ENCODE peak calls at places on chromosomes 4 and X, in five cellular contexts. F is suprapubic skin; G is thyroid gland; Q is psoas muscle; Z is CD8-positive, alpha-beta T cell. J is an unnamed sample.
A peak's percentile ranks its signal among the peaks of the same experiment; 100 is the strongest.

GRCh38 chr4:24988776-24989175 is 42.0 kb downstream of the LGI2 start:
- DNase-seq in F (no peak), G (no peak), Q (no peak), Z (no peak), J (no peak)

GRCh38 chr4:39563448-39563847 is 36.2 kb upstream of the UGDH start:
- DNase-seq in F (no peak), G (no peak), Q (no peak), Z (no peak), J (no peak)

GRCh38 chr4:73308286-73308685 is 49.7 kb upstream of the ANKRD17 start:
- DNase-seq in F (no peak), G (no peak), Q (no peak), Z (no peak), J (no peak)

GRCh38 chr4:18039113-18039512 is 17.6 kb upstream of the LCORL start:
- DNase-seq in F (no peak), G (no peak), Q (no peak), Z (no peak), J (no peak)

GRCh38 chr4:1235381-1236102 is 13.4 kb downstream of the CTBP1 start:
- DNase-seq in F (peak; percentile 44), G (peak; percentile 0), Q (peak; percentile 41), Z (no peak), J (peak; percentile 14)

GRCh38 chr4:183257808-183258207 is 62.3 kb downstream of the CLDN22 start:
- DNase-seq in F (no peak), G (no peak), Q (no peak), Z (no peak), J (no peak)

GRCh38 chr4:3445111-3445820 is 3.5 kb downstream of the HGFAC start:
- DNase-seq in F (no peak), G (no peak), Q (peak; percentile 42), Z (no peak), J (no peak)

GRCh38 chr4:139889901-139890300 is 224.3 kb downstream of the MGST2 start:
- DNase-seq in F (no peak), G (no peak), Q (no peak), Z (no peak), J (no peak)

GRCh38 chr4:110411599-110412011 is 64.3 kb upstream of the ENPEP start:
- DNase-seq in F (no peak), G (no peak), Q (no peak), Z (no peak), J (no peak)

GRCh38 chr4:169024762-169025161 is 14.7 kb upstream of the CBR4 start:
- DNase-seq in F (no peak), G (no peak), Q (no peak), Z (no peak), J (no peak)

GRCh38 chrX:45258741-45259402 is 58.2 kb upstream of the DIPK2B start:
- DNase-seq in F (no peak), G (no peak), Q (no peak), Z (no peak), J (no peak)

GRCh38 chrX:68665502-68665901 is 18.0 kb downstream of the STARD8 start:
- DNase-seq in F (no peak), G (no peak), Q (peak; percentile 57), Z (no peak), J (no peak)

GRCh38 chrX:113512700-113513395 is 672.2 kb upstream of the AMOT start:
- DNase-seq in F (no peak), G (no peak), Q (no peak), Z (no peak), J (no peak)

GRCh38 chr4:161101881-161102280 is 1061.9 kb downstream of the FSTL5 start:
- DNase-seq in F (no peak), G (no peak), Q (no peak), Z (no peak), J (no peak)

GRCh38 chr4:174284181-174284886 is 623 bp downstream of the CEP44 start:
- DNase-seq in F (no peak), G (no peak), Q (no peak), Z (no peak), J (no peak)

GRCh38 chrX:148938348-148938747 is 437.9 kb downstream of the AFF2 start:
- DNase-seq in F (no peak), G (no peak), Q (no peak), Z (no peak), J (no peak)

GRCh38 chrX:106159861-106160282 is 8.2 kb upstream of the PWWP3B start:
- DNase-seq in F (no peak), G (no peak), Q (no peak), Z (no peak), J (no peak)

GRCh38 chr4:25981749-25982148 is 67.7 kb downstream of the SMIM20 start:
- DNase-seq in F (no peak), G (no peak), Q (no peak), Z (no peak), J (no peak)

GRCh38 chrX:13805241-13805640 is 11.7 kb downstream of the GPM6B start:
- DNase-seq in F (no peak), G (no peak), Q (no peak), Z (no peak), J (no peak)

GRCh38 chr4:169795585-169795984 is 37.8 kb upstream of the HPF1 start:
- DNase-seq in F (no peak), G (no peak), Q (no peak), Z (no peak), J (no peak)

GRCh38 chr4:17758459-17758858 is 23.0 kb downstream of the FAM184B start:
- DNase-seq in F (no peak), G (no peak), Q (no peak), Z (no peak), J (no peak)

GRCh38 chrX:18354369-18355329 is at the start of gene SCML2:
- DNase-seq in F (no peak), G (peak; percentile 34), Q (peak; percentile 54), Z (no peak), J (peak; percentile 20)

GRCh38 chr4:16111533-16111932 is 27.7 kb upstream of the PROM1 start:
- DNase-seq in F (no peak), G (no peak), Q (no peak), Z (no peak), J (no peak)

GRCh38 chr4:140750470-140750869 is 5.7 kb downstream of the TBC1D9 start:
- DNase-seq in F (no peak), G (no peak), Q (no peak), Z (no peak), J (no peak)

GRCh38 chr4:10380695-10381094 is 76.5 kb downstream of the ZNF518B start:
- DNase-seq in F (no peak), G (no peak), Q (no peak), Z (no peak), J (no peak)

GRCh38 chr4:26130173-26130572 is 190.6 kb upstream of the RBPJ start:
- DNase-seq in F (no peak), G (no peak), Q (no peak), Z (no peak), J (no peak)

GRCh38 chr4:123821861-123822260 is 425.3 kb downstream of the SPRY1 start:
- DNase-seq in F (no peak), G (no peak), Q (no peak), Z (no peak), J (no peak)

GRCh38 chr4:186553717-186554116 is 1.6 kb downstream of the MTNR1A start:
- DNase-seq in F (no peak), G (no peak), Q (no peak), Z (no peak), J (no peak)
- TF ChIP-seq CTCF in F (no peak), G (no peak), Q (no peak), Z (no peak), J (no peak)

DNA sequence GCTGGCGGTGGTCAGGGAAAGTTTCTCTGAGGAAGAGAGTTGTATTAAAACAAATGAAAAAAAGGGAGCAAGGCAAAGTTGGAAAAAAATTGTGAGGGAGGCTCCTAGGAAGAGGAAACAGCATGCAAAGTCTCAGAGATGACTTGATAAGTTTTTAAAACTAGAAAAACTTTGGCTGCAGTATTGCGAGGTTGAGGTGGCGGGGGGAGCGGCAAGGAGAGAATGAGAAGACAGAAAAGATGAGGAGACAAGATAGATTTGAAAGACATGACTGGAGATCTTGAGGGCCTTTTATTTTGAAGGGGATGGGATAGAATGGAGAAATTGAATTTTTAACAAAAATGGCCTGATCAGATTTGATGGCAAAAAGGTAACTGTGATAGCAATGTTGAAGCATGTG is 4.8 kb upstream of the UBE2D3 start:
- DNase-seq in F (no peak), G (no peak), Q (no peak), Z (no peak), J (no peak)
- H3K27ac ChIP-seq in F (no peak overlapping the region), G (no peak overlapping the region), Q (no peak overlapping the region), Z (no peak overlapping the region), J (no peak overlapping the region)

GRCh38 chrX:65034292-65034640 is 58.0 kb upstream of the ZC4H2 start:
- DNase-seq in F (no peak), G (no peak), Q (no peak), Z (no peak), J (no peak)

GRCh38 chrX:65034641-65035450 is 58.6 kb upstream of the ZC4H2 start:
- DNase-seq in F (peak; percentile 65), G (peak; percentile 72), Q (peak; percentile 78), Z (peak; percentile 59), J (peak; percentile 71)

GRCh38 chrX:65035451-65035779 is 59.2 kb upstream of the ZC4H2 start:
- DNase-seq in F (no peak), G (peak; percentile 31), Q (peak; percentile 43), Z (no peak), J (no peak)
- H3K4me3 ChIP-seq in F (peak overlapping the region; percentile 54), G (peak overlapping the region; percentile 51), Q (peak overlapping the region; percentile 59), Z (peak overlapping the region; percentile 64), J (peak overlapping the region; percentile 68)

GRCh38 chrX:131826572-131826971 is 196.5 kb upstream of the STK26 start:
- DNase-seq in F (no peak), G (no peak), Q (no peak), Z (no peak), J (no peak)

GRCh38 chrX:131828482-131828881 is 194.6 kb upstream of the STK26 start:
- DNase-seq in F (no peak), G (no peak), Q (no peak), Z (no peak), J (no peak)

GRCh38 chrX:131827935-131828334 is 195.2 kb upstream of the STK26 start:
- DNase-seq in F (no peak), G (no peak), Q (no peak), Z (no peak), J (no peak)

GRCh38 chrX:131830400-131831184 is 192.5 kb upstream of the STK26 start:
- DNase-seq in F (peak; percentile 74), G (peak; percentile 23), Q (peak; percentile 73), Z (no peak), J (peak; percentile 64)

GRCh38 chrX:131831185-131831520 is 191.9 kb upstream of the STK26 start:
- DNase-seq in F (no peak), G (no peak), Q (no peak), Z (no peak), J (no peak)
- TF ChIP-seq CTCF in F (no peak), G (no peak), Q (no peak), Z (no peak), J (no peak)

J was measured in uterus.